ENCODE peak calls at places on chromosomes 11 and 22, in six cellular contexts. S is neural progenitor cell, H is PC-3, E is OCI-LY7, C is HCT116, Q is GM23338. K is an unnamed sample.

GRCh38 chr11:3147257-3147619 is 17.9 kb downstream of the OSBPL5 start:
- DNase-seq in Q (no peak), E (no peak), S (no peak), C (no peak), H (no peak), K (no peak)

GRCh38 chr22:44741929-44742328 is 10.4 kb upstream of the ARHGAP8 start:
- DNase-seq in S (no peak), E (no peak), Q (no peak), H (no peak), C (no peak), K (no peak)

GRCh38 chr11:104876838-104877500 is 21.3 kb downstream of the CASP12 start:
- DNase-seq in H (no peak), S (no peak), E (no peak), Q (no peak), C (no peak), K (peak; percentile 64)

GRCh38 chr11:71199226-71199815 is 53.1 kb downstream of the SHANK2 start:
- DNase-seq in S (no peak), C (no peak), Q (no peak), H (no peak), E (no peak), K (no peak)

GRCh38 chr11:12815931-12816494 is 141.8 kb downstream of the TEAD1 start:
- DNase-seq in S (no peak), C (no peak), E (peak; percentile 48), Q (no peak), H (no peak), K (peak; percentile 81)

GRCh38 chr22:39383841-39384625 is 15.5 kb upstream of the TAB1 start:
- DNase-seq in C (no peak), H (no peak), E (no peak), Q (no peak), S (no peak), K (no peak)

GRCh38 chr22:49727191-49727880 is 100.3 kb downstream of the BRD1 start:
- DNase-seq in S (no peak), C (no peak), Q (no peak), H (no peak), E (no peak), K (no peak)

GRCh38 chr11:30244255-30244654 is 13.4 kb downstream of the FSHB start:
- DNase-seq in E (no peak), Q (no peak), S (no peak), H (peak; percentile 37), C (peak; percentile 29), K (no peak)

GRCh38 chr22:37556750-37557149 is 3.5 kb upstream of the CDC42EP1 start:
- DNase-seq in Q (peak; percentile 76), S (peak; percentile 54), C (no peak), H (no peak), E (no peak), K (no peak)

GRCh38 chr11:74050465-74050864 is 41.6 kb upstream of the UCP3 start:
- DNase-seq in Q (no peak), S (no peak), E (no peak), C (no peak), H (peak; percentile 48), K (no peak)

GRCh38 chr11:5486421-5486820 is 2.1 kb upstream of the OR52D1 start:
- DNase-seq in H (no peak), C (no peak), S (no peak), Q (no peak), E (no peak), K (no peak)

GRCh38 chr11:64627371-64627770 is 36.4 kb downstream of the SLC22A12 start:
- DNase-seq in H (no peak), E (no peak), C (no peak), Q (no peak), S (no peak), K (no peak)

GRCh38 chr11:44805596-44805995 is 78.8 kb downstream of the TSPAN18 start:
- DNase-seq in H (no peak), S (no peak), C (no peak), E (no peak), Q (no peak), K (no peak)

GRCh38 chr11:105168457-105168856 is 28.9 kb upstream of the CARD18 start:
- DNase-seq in E (no peak), C (no peak), S (no peak), Q (no peak), H (peak; percentile 76), K (no peak)

GRCh38 chr11:64164392-64165312 is 1.3 kb downstream of the MACROD1 start:
- DNase-seq in S (peak; percentile 61), H (peak; percentile 61), Q (peak; percentile 67), E (no peak), C (no peak), K (no peak)

GRCh38 chr11:65585396-65586246 is 9.8 kb downstream of the EHBP1L1 start:
- DNase-seq in Q (peak; percentile 46), C (no peak), E (no peak), S (no peak), H (no peak), K (no peak)

GRCh38 chr11:57432714-57433163 is 5.8 kb upstream of the SLC43A3 start:
- DNase-seq in Q (no peak), C (no peak), E (no peak), S (no peak), H (peak; percentile 66), K (no peak)

GRCh38 chr22:36009085-36009484 is 19.5 kb downstream of the RBFOX2 start:
- DNase-seq in S (no peak), E (peak; percentile 52), H (no peak), Q (no peak), C (no peak), K (no peak)
- TF ChIP-seq EZH2phosphoT487 in S (no peak), E (no peak), H (no peak), Q (no peak), C (no peak), K (no peak)

GRCh38 chr22:41683616-41684015 is 5.1 kb downstream of the SNU13 start:
- DNase-seq in C (no peak), S (no peak), H (peak; percentile 39), E (no peak), Q (no peak), K (no peak)

GRCh38 chr22:41690476-41690875 is 1.8 kb upstream of the SNU13 start:
- DNase-seq in Q (no peak), H (no peak), C (no peak), E (no peak), S (no peak), K (no peak)

GRCh38 chr22:41684194-41684593 is 4.5 kb downstream of the SNU13 start:
- DNase-seq in Q (no peak), E (no peak), H (no peak), S (no peak), C (no peak), K (no peak)

GRCh38 chr22:41687901-41688364 is 734 bp downstream of the SNU13 start:
- DNase-seq in C (no peak), H (peak; percentile 6), E (peak; percentile 52), S (peak; percentile 54), Q (peak; percentile 63), K (peak; percentile 41)

DNA sequence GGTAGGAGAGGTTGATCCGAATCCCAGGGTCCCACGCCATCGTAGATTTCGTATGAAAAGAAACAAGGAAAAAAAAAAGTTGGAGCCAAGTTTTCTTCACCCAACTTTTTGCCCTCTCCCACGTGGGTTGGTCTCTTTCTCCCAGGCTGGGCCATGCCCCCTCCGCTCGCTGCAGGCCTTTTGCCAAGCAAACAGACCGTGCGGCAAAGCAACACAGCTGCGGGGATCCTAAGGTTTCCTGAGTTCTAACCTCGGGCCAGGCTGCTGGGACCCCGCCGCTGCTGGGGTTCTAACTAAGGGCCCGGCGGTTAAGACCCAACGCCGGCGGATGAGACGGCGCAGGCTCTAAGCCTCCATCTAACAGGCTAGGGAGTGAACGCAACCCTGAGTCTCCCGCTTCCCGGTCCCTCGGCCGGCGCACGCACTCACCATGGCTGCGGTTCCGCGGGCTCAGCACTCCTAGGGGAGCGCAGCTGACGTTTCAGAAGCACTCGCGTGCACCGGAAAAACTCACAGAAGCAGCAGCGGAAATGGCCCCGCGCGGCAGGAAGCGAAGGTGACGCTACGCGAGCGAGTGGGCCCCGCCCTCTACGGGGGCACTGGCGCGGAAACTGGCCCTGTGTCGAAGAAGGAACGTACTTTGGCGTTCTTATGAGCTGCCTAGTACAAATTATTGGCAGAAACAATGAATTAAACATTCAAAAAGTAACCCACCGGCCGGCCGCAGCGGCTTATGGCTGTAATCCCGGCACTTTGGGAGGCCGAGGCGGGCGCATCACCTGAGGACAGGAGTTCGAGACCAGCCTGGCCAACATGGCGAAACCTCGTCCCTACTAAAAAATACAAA is at the start of gene SNU13:
- DNase-seq in S (peak; percentile 93), E (peak; percentile 97), C (peak; percentile 77), H (peak; percentile 86), Q (peak; percentile 95), K (peak; percentile 98)
- TF ChIP-seq CTCF in S (no peak), E (no peak), C (no peak), H (no peak), Q (peak; percentile 1), K (no peak)

DNA sequence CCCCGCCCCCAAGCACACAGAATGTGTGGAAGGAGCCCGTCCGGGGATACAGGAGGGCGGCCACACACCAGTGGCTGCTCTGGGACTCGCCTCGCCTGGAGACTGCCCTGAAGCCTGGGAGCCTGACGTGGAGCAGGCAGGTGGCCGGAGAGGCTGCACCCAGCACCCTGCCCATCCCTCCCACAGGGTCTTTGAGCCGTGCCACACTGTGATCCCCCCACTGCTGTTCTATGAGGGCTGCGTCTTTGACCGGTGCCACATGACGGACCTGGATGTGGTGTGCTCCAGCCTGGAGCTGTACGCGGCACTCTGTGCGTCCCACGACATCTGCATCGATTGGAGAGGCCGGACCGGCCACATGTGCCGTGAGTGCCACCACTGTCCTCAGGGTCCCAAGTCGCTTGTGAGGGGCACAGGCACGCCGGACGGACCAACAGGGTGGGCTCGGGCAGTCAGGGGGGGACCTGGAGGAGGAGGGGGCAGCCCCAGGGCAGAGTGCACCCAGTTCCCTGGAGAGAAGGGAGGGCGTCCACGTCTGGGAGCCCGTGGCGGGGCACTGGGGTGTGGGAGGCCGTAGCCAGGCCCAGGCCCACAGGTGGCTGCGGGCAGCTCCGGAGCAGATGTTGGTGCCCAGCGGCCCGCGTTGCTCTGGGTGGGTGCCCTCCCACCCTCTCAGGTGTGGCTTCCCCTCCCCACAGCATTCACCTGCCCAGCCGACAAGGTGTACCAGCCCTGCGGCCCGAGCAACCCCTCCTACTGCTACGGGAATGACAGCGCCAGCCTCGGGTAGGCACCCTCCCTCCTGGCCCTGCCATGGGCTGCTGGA is 27.0 kb upstream of the MUC5B start:
- DNase-seq in Q (no peak), H (no peak), E (no peak), C (no peak), S (no peak), K (no peak)
- TF ChIP-seq EZH2phosphoT487 in Q (no peak), H (no peak), E (no peak), C (no peak), S (no peak), K (no peak)

GRCh38 chr11:110362916-110363574 is 66.6 kb upstream of the RDX start:
- DNase-seq in Q (peak; percentile 44), H (peak; percentile 72), S (peak; percentile 81), C (peak; percentile 34), E (no peak), K (no peak)

GRCh38 chr11:110373061-110373702 is 56.6 kb upstream of the FDX1 start:
- DNase-seq in C (no peak), Q (no peak), E (no peak), S (no peak), H (peak; percentile 64), K (peak; percentile 27)

GRCh38 chr11:110366234-110366633 is 63.5 kb upstream of the FDX1 start:
- DNase-seq in E (no peak), Q (no peak), S (no peak), C (no peak), H (peak; percentile 50), K (no peak)

DNA sequence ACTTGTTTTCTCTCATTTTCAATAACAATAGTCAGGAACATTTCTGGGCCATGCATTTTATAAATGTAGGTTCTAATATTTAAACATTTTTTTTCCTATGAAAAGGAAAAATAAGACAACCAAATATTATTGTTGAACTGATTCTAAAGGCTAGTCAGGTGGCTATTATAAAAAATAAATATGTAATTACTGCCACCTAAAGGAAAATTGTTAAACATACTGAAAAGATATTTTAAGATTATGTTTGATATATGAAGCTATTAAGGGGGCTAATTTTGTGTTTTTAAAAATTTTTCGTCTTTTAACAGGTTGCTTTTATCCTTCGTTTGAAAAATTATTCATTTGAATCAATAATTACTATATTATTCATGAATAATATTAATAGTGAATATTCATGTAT is 62.2 kb upstream of the FDX1 start:
- DNase-seq in H (peak; percentile 50), C (no peak), E (peak; percentile 24), Q (no peak), S (no peak), K (peak; percentile 18)
- TF ChIP-seq CTCF in H (peak; percentile 63), C (peak; percentile 59), E (peak; percentile 77), Q (no peak), S (no peak), K (no peak)